ENCODE peak calls at places on chromosomes 12 and 14, in five cellular contexts. R, M, D, Q and B are unnamed samples.

GRCh38 chr12:120497524-120498150 is 1.7 kb downstream of the DYNLL1 start:
- DNase-seq in Q (no peak), M (no peak), R (no peak), D (no peak), B (no peak)

GRCh38 chr14:36293824-36294223 is 26.6 kb downstream of the MBIP start:
- DNase-seq in D (no peak), M (no peak), Q (no peak), R (no peak), B (no peak)

GRCh38 chr12:50790081-50790480 is 26.2 kb downstream of the ATF1 start:
- DNase-seq in D (no peak), Q (no peak), M (no peak), R (no peak), B (no peak)

GRCh38 chr14:88879016-88879415 is 54.6 kb downstream of the TTC8 start:
- DNase-seq in D (no peak), Q (no peak), M (no peak), R (peak; percentile 86), B (no peak)

GRCh38 chr12:45285717-45286116 is 69.8 kb downstream of the ANO6 start:
- DNase-seq in Q (no peak), M (no peak), D (peak; percentile 40), R (no peak), B (no peak)

GRCh38 chr12:114812858-114813761 is 129.1 kb upstream of the TBX3 start:
- DNase-seq in R (peak; percentile 92), M (no peak), D (no peak), Q (no peak), B (no peak)

GRCh38 chr14:105472496-105472991 is 2.1 kb upstream of the CRIP2 start:
- DNase-seq in D (no peak), R (peak; percentile 4), M (no peak), Q (peak; percentile 71), B (no peak)

GRCh38 chr12:56377989-56378316 is 15.3 kb upstream of the APOF start:
- DNase-seq in Q (no peak), M (no peak), R (no peak), D (no peak), B (no peak)

GRCh38 chr14:73637830-73638229 is 7.0 kb upstream of the DNAL1 start:
- DNase-seq in M (no peak), Q (no peak), R (no peak), D (no peak), B (no peak)

GRCh38 chr12:981176-981828 is 9.7 kb upstream of the ERC1 start:
- DNase-seq in R (peak; percentile 83), M (no peak), Q (no peak), D (no peak), B (no peak)

GRCh38 chr12:27052176-27052575 is 29.8 kb downstream of the MED21 start:
- DNase-seq in R (peak; percentile 48), M (no peak), Q (no peak), D (no peak), B (no peak)

GRCh38 chr12:100359822-100360221 is 2.9 kb downstream of the SLC17A8 start:
- DNase-seq in R (peak; percentile 23), D (no peak), Q (no peak), M (no peak), B (no peak)

GRCh38 chr14:68279437-68279720 is 459.8 kb downstream of the RAD51B start:
- DNase-seq in R (no peak), Q (no peak), M (no peak), D (no peak), B (no peak)

GRCh38 chr14:99862111-99862510 is 68.9 kb downstream of the EML1 start:
- DNase-seq in D (no peak), R (no peak), M (no peak), Q (no peak), B (no peak)

GRCh38 chr14:23421594-23421993 is 13.5 kb upstream of the MYH6 start:
- DNase-seq in R (no peak), M (no peak), Q (no peak), D (no peak), B (no peak)

GRCh38 chr14:37081856-37082255 is 90.5 kb downstream of the SLC25A21 start:
- DNase-seq in R (no peak), D (no peak), Q (no peak), M (no peak), B (no peak)

GRCh38 chr14:77498984-77499527 is 440 bp upstream of the ISM2 start:
- DNase-seq in Q (no peak), M (no peak), R (no peak), D (peak; percentile 56), B (no peak)

GRCh38 chr14:21723431-21724045 is 49.9 kb upstream of the OR4E1 start:
- DNase-seq in Q (no peak), R (peak; percentile 32), D (peak; percentile 55), M (peak; percentile 75), B (peak; percentile 12)

GRCh38 chr14:104245075-104245474 is 106.7 kb downstream of the KIF26A start:
- DNase-seq in R (no peak), M (no peak), Q (no peak), D (no peak), B (no peak)

GRCh38 chr12:3229577-3229976 is 152.4 kb downstream of the TSPAN9 start:
- DNase-seq in D (no peak), M (no peak), Q (no peak), R (no peak), B (no peak)

GRCh38 chr14:22500954-22501353 is 88.1 kb downstream of the DAD1 start:
- DNase-seq in M (no peak), D (no peak), R (no peak), Q (no peak), B (peak; percentile 66)

GRCh38 chr14:68471029-68471963 is 321.6 kb downstream of the ZFP36L1 start:
- DNase-seq in D (no peak), Q (no peak), R (no peak), M (no peak), B (no peak)

GRCh38 chr12:113802966-113803828 is 162.9 kb downstream of the RBM19 start:
- DNase-seq in M (no peak), R (no peak), D (no peak), Q (no peak), B (no peak)

GRCh38 chr12:131140069-131140435 is 186.3 kb downstream of the ADGRD1 start:
- DNase-seq in R (no peak), M (no peak), Q (no peak), D (no peak), B (no peak)

GRCh38 chr12:119693511-119693910 is 25.6 kb downstream of the PRKAB1 start:
- DNase-seq in Q (no peak), R (no peak), D (no peak), M (no peak), B (no peak)

GRCh38 chr12:57047981-57048380 is 1.9 kb downstream of the MYO1A start:
- DNase-seq in R (no peak), M (no peak), Q (no peak), D (no peak), B (no peak)

GRCh38 chr14:63308723-63309317 is 9.9 kb downstream of the GPHB5 start:
- DNase-seq in D (peak; percentile 53), Q (no peak), R (peak; percentile 55), M (no peak), B (peak; percentile 24)

GRCh38 chr12:109440851-109441490 is 36.1 kb downstream of the KCTD10 start:
- DNase-seq in M (no peak), Q (no peak), R (no peak), D (no peak), B (no peak)

GRCh38 chr12:66066071-66066928 is 64.2 kb downstream of the LLPH start:
- DNase-seq in M (peak; percentile 82), Q (no peak), D (no peak), R (no peak), B (no peak)

GRCh38 chr14:102902523-102903247 is 19.8 kb upstream of the AMN start:
- DNase-seq in R (no peak), Q (peak; percentile 36), D (no peak), M (no peak), B (no peak)

GRCh38 chr12:33671676-33672075 is 232.1 kb upstream of the SYT10 start:
- DNase-seq in D (no peak), R (no peak), Q (no peak), M (no peak), B (no peak)

GRCh38 chr12:96368233-96368632 is 32.0 kb downstream of the CDK17 start:
- DNase-seq in R (no peak), Q (no peak), M (no peak), D (no peak), B (no peak)

GRCh38 chr12:96375173-96375572 is 25.1 kb downstream of the CDK17 start:
- DNase-seq in Q (no peak), R (no peak), M (no peak), D (no peak), B (no peak)

GRCh38 chr12:96368687-96369086 is 31.6 kb downstream of the CDK17 start:
- DNase-seq in M (no peak), Q (no peak), R (no peak), D (no peak), B (no peak)

GRCh38 chr12:96371787-96372699 is 28.2 kb downstream of the CDK17 start:
- DNase-seq in M (no peak), R (no peak), Q (no peak), D (no peak), B (no peak)

GRCh38 chr12:96371138-96371786 is 29.0 kb downstream of the CDK17 start:
- DNase-seq in M (peak; percentile 55), R (no peak), Q (no peak), D (no peak), B (no peak)
- H3K4me1 ChIP-seq in M (peaks cover 30% of the 10 kb centered on the region), R (no peaks in the 10 kb centered on the region), Q (no peaks in the 10 kb centered on the region), D (no peaks in the 10 kb centered on the region), B (peaks cover 42% of the 10 kb centered on the region)

GRCh38 chr12:38157274-38157932 is 159.2 kb upstream of the ALG10B start:
- DNase-seq in Q (no peak), M (no peak), D (no peak), R (no peak), B (no peak)
- H3K9me3 ChIP-seq in Q (no peaks in the 10 kb centered on the region), M (no peaks in the 10 kb centered on the region), D (peaks cover 3% of the 10 kb centered on the region), R (no peaks in the 10 kb centered on the region), B (no peaks in the 10 kb centered on the region)

GRCh38 chr12:53391667-53392244 is 11.8 kb downstream of the SP1 start:
- DNase-seq in D (no peak), Q (no peak), M (no peak), R (no peak), B (no peak)

GRCh38 chr12:53389702-53390101 is 9.7 kb downstream of the SP1 start:
- DNase-seq in R (no peak), D (no peak), M (no peak), Q (no peak), B (no peak)

GRCh38 chr12:53383258-53383657 is 3.3 kb downstream of the SP1 start:
- DNase-seq in M (no peak), R (peak; percentile 25), D (no peak), Q (no peak), B (no peak)

GRCh38 chr12:53388932-53389331 is 9.0 kb downstream of the SP1 start:
- DNase-seq in D (no peak), Q (no peak), M (no peak), R (no peak), B (no peak)
- H3K4me1 ChIP-seq in D (no peaks in the 10 kb centered on the region), Q (no peaks in the 10 kb centered on the region), M (peaks cover 13% of the 10 kb centered on the region), R (peaks cover 35% of the 10 kb centered on the region), B (peaks cover 59% of the 10 kb centered on the region)

GRCh38 chr12:107319536-107320030 is 226.2 kb upstream of the CRY1 start:
- DNase-seq in Q (no peak), R (no peak), M (no peak), D (no peak), B (no peak)

GRCh38 chr12:107317751-107318553 is 224.6 kb upstream of the CRY1 start:
- DNase-seq in M (peak; percentile 91), D (peak; percentile 91), R (peak; percentile 91), Q (peak; percentile 79), B (peak; percentile 76)

GRCh38 chr12:107318804-107319535 is 225.6 kb upstream of the CRY1 start:
- DNase-seq in R (peak; percentile 40), D (no peak), M (no peak), Q (no peak), B (no peak)

GRCh38 chr12:107320031-107320928 is 226.9 kb upstream of the CRY1 start:
- DNase-seq in M (peak; percentile 19), R (peak; percentile 89), Q (no peak), D (no peak), B (peak; percentile 78)

GRCh38 chr12:107318554-107318803 is 225.1 kb upstream of the CRY1 start:
- DNase-seq in Q (no peak), D (no peak), R (peak; percentile 17), M (no peak), B (no peak)
- H3K9me3 ChIP-seq in Q (no peaks in the 10 kb centered on the region), D (no peaks in the 10 kb centered on the region), R (no peaks in the 10 kb centered on the region), M (no peaks in the 10 kb centered on the region), B (no peaks in the 10 kb centered on the region)